ENCODE peak calls at places on chromosomes 16 and 17, in six cellular contexts. G, V, B, D, S and I are unnamed samples.

GRCh38 chr17:53462393-53462811 is 360.3 kb upstream of the KIF2B start:
- DNase-seq in D (no peak), S (peak; percentile 31), G (peak; percentile 45), V (no peak), B (no peak), I (no peak)

GRCh38 chr17:7336240-7337175 is at the start of gene ACAP1:
- DNase-seq in B (no peak), S (no peak), V (peak; percentile 72), D (no peak), G (no peak), I (no peak)

GRCh38 chr17:50270430-50271172 is 3.7 kb upstream of the TMEM92 start:
- DNase-seq in D (no peak), S (peak; percentile 82), B (no peak), G (peak; percentile 68), V (no peak), I (no peak)

GRCh38 chr17:73007447-73007846 is 85.0 kb downstream of the SLC39A11 start:
- DNase-seq in V (no peak), S (peak; percentile 67), D (no peak), G (peak; percentile 36), B (no peak), I (no peak)

GRCh38 chr17:1630662-1631061 is 2.0 kb upstream of the SLC43A2 start:
- DNase-seq in S (no peak), D (no peak), V (no peak), G (no peak), B (no peak), I (no peak)

GRCh38 chr17:61698244-61698643 is 107.2 kb upstream of the NACA2 start:
- DNase-seq in G (no peak), D (no peak), V (no peak), S (no peak), B (no peak), I (no peak)

GRCh38 chr17:8701754-8702153 is 42.9 kb downstream of the CCDC42 start:
- DNase-seq in S (no peak), B (no peak), V (no peak), D (no peak), G (no peak), I (peak; percentile 2)

GRCh38 chr17:59441459-59442096 is 110.1 kb downstream of the YPEL2 start:
- DNase-seq in B (no peak), D (no peak), V (no peak), S (no peak), G (peak; percentile 12), I (no peak)

GRCh38 chr17:3968886-3969524 is 4.8 kb upstream of the ATP2A3 start:
- DNase-seq in S (no peak), V (no peak), G (peak; percentile 32), B (no peak), D (no peak), I (no peak)

GRCh38 chr17:28712037-28712704 is 483 bp upstream of the PROCA1 start:
- DNase-seq in V (no peak), B (peak; percentile 63), S (no peak), D (no peak), G (no peak), I (peak; percentile 28)

GRCh38 chr17:77834170-77835115 is 124.1 kb upstream of the TNRC6C start:
- DNase-seq in S (peak; percentile 65), V (peak; percentile 20), D (peak; percentile 65), G (peak; percentile 88), B (peak; percentile 55), I (peak; percentile 91)

GRCh38 chr16:80191928-80192327 is 348.9 kb upstream of the DYNLRB2 start:
- DNase-seq in G (no peak), S (no peak), D (no peak), B (no peak), V (no peak), I (no peak)

GRCh38 chr17:33106525-33107162 is 115.0 kb downstream of the SPACA3 start:
- DNase-seq in D (no peak), V (no peak), G (no peak), B (no peak), S (no peak), I (no peak)

GRCh38 chr17:2958706-2959222 is 104.6 kb downstream of the OR1D5 start:
- DNase-seq in V (no peak), B (no peak), S (no peak), D (no peak), G (no peak), I (no peak)

GRCh38 chr16:21580807-21581206 is 18.6 kb upstream of the METTL9 start:
- DNase-seq in S (no peak), G (no peak), D (no peak), B (no peak), V (no peak), I (peak; percentile 53)

GRCh38 chr16:11722468-11722808 is 20.2 kb downstream of the TXNDC11 start:
- DNase-seq in D (no peak), S (no peak), G (no peak), V (no peak), B (no peak), I (no peak)

GRCh38 chr16:13919330-13919682 is 648 bp upstream of the ERCC4 start:
- DNase-seq in S (peak; percentile 70), D (no peak), B (no peak), G (peak; percentile 70), V (no peak), I (no peak)
- TF ChIP-seq CTCF in S (no peak), D (no peak), B (no peak), G (peak; percentile 44), V (peak; percentile 83), I (no peak)

GRCh38 chr16:19486744-19487325 is 35.1 kb downstream of the GDE1 start:
- DNase-seq in B (no peak), S (no peak), V (no peak), D (no peak), G (no peak), I (no peak)
- H3K4me3 ChIP-seq in B (no peak overlapping the region), S (no peak overlapping the region), V (no peak overlapping the region), D (no peak overlapping the region), G (no peak overlapping the region), I (no peak overlapping the region)

GRCh38 chr17:46841561-46842379 is 9.6 kb upstream of the WNT9B start:
- DNase-seq in S (no peak), B (no peak), D (no peak), G (peak; percentile 10), V (no peak), I (no peak)
- TF ChIP-seq CTCF in S (peak; percentile 71), B (peak; percentile 84), D (peak; percentile 54), G (peak; percentile 26), V (peak; percentile 55), I (peak; percentile 63)

GRCh38 chr16:3876695-3877094 is 3.8 kb downstream of the CREBBP start:
- DNase-seq in D (no peak), G (no peak), V (no peak), S (peak; percentile 39), B (no peak), I (no peak)

GRCh38 chr16:3874242-3874641 is 6.3 kb downstream of the CREBBP start:
- DNase-seq in D (no peak), S (no peak), V (no peak), B (no peak), G (no peak), I (no peak)

GRCh38 chr16:3874794-3875692 is 5.5 kb downstream of the CREBBP start:
- DNase-seq in S (no peak), D (no peak), B (no peak), V (no peak), G (no peak), I (no peak)

GRCh38 chr16:3878610-3879009 is 1.9 kb downstream of the CREBBP start:
- DNase-seq in D (no peak), V (no peak), G (peak; percentile 46), B (no peak), S (peak; percentile 51), I (no peak)

DNA sequence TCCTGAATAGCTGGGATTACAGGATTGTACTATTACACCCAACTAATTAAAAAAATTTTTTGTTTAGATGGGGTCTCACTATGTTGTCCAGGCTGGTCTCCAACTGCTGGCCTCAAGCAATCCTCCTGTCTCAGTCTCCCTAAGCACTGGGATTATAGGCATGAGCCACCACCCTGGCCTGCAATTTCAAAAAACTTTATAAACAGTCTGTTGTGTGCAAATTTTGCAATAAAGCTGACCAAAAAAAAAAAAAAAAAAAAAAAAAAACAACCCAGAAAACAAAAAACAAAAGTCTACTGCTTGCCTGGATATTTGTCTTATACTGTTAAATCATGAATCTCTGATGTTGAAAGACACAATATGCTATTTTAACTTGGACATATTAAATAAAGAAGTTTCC is 4.4 kb downstream of the CREBBP start:
- DNase-seq in G (no peak), B (no peak), S (no peak), V (no peak), D (no peak), I (no peak)
- H3K4me3 ChIP-seq in G (no peak overlapping the region), B (peak overlapping the region; percentile 34), S (no peak overlapping the region), V (no peak overlapping the region), D (no peak overlapping the region), I (no peak overlapping the region)

GRCh38 chr17:42025191-42025579 is 5.3 kb downstream of the NKIRAS2 start:
- DNase-seq in S (no peak), B (no peak), D (no peak), G (no peak), V (no peak), I (no peak)
- TF ChIP-seq CTCF in S (no peak), B (no peak), D (peak; percentile 2), G (no peak), V (peak; percentile 11), I (no peak)

GRCh38 chr17:74204474-74204873 is 996 bp downstream of the RPL38 start:
- DNase-seq in D (no peak), G (no peak), V (no peak), S (no peak), B (no peak), I (no peak)

GRCh38 chr17:74205274-74205673 is 1.8 kb downstream of the RPL38 start:
- DNase-seq in G (no peak), V (no peak), D (no peak), B (no peak), S (no peak), I (no peak)

GRCh38 chr17:74203439-74204240 is at the start of gene RPL38:
- DNase-seq in D (peak; percentile 89), G (peak; percentile 99), S (peak; percentile 98), V (peak; percentile 87), B (peak; percentile 95), I (peak; percentile 97)

GRCh38 chr17:74201250-74201649 is 2.2 kb upstream of the RPL38 start:
- DNase-seq in V (no peak), B (no peak), D (no peak), G (peak; percentile 69), S (peak; percentile 71), I (no peak)

DNA sequence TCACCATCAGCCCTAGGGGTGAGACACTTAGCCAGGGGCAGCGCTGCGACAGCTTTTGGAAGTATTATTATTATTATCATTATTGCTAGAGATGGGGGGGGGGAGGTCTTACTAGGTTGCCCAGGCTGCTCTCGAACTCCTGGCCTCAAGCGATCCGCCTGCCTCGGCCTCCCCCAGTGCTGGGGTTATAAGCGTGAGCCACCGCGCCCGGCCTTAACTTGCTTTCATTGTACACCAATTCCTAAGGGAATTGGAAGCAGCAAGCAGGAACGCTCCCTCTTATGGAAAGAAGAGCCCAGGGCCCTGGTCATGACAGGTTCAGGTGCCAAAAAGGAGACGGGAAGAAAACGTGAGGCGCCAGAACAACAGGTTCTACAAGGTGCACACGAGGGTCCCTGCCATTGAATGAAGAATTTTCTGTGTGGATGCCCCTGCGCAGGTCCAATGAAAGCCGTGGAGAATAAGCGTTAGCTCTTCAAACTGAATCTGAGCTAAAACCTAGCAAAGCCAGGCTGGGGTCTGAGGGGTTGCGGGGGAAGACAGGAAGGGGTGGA is 522 bp upstream of the RPL38 start:
- DNase-seq in V (no peak), G (no peak), S (no peak), B (no peak), D (no peak), I (no peak)
- H3K4me3 ChIP-seq in V (peak overlapping the region; percentile 96), G (peak overlapping the region; percentile 94), S (no peak overlapping the region), B (peak overlapping the region; percentile 93), D (peak overlapping the region; percentile 91), I (peak overlapping the region; percentile 93)